ENCODE peak calls at places on chromosomes 2 and 18, in eight cellular contexts. Y is neural progenitor cell, I is NCI-H510A, Z is AG20443, B is OCI-LY7, G is mesenteric fat pad, P is mucosa of descending colon, V is EL. Q is an unnamed sample.

GRCh38 chr2:202184557-202184956 is 53.8 kb downstream of the SUMO1 start:
- DNase-seq in I (no peak), P (no peak), Z (no peak), Y (no peak), B (no peak), V (no peak), G (no peak), Q (no peak)

GRCh38 chr2:17398770-17399169 is 119.5 kb downstream of the RAD51AP2 start:
- DNase-seq in P (no peak), V (no peak), G (no peak), I (no peak), B (no peak), Y (no peak), Z (no peak), Q (no peak)

GRCh38 chr2:231671617-231672350 is 36.5 kb upstream of the PTMA start:
- DNase-seq in I (peak), Z (no peak), P (peak), G (no peak), B (peak), V (no peak), Y (peak), Q (no peak)

GRCh38 chr2:8455236-8456148 is 226.4 kb upstream of the ID2 start:
- DNase-seq in Z (no peak), V (no peak), G (no peak), I (no peak), P (no peak), Y (no peak), B (no peak), Q (no peak)

GRCh38 chr18:6015364-6015763 is 120.0 kb upstream of the TMEM200C start:
- DNase-seq in G (no peak), Y (no peak), B (no peak), I (no peak), P (no peak), V (no peak), Z (no peak), Q (no peak)

GRCh38 chr2:73257425-73258125 is 23.5 kb downstream of the CCT7 start:
- DNase-seq in Z (no peak), P (peak), Y (no peak), G (peak), B (no peak), I (no peak), V (no peak), Q (no peak)

GRCh38 chr18:49174478-49174877 is 223.7 kb upstream of the SMAD7 start:
- DNase-seq in G (no peak), Z (peak), I (no peak), B (no peak), V (peak), Y (no peak), P (no peak), Q (peak)

GRCh38 chr2:222423632-222424280 is 587 bp upstream of the SGPP2 start:
- DNase-seq in V (no peak), Z (no peak), B (no peak), P (no peak), I (no peak), G (no peak), Y (no peak), Q (no peak)

GRCh38 chr2:122831644-122832043 is 1076.2 kb downstream of the TSN start:
- DNase-seq in P (no peak), I (no peak), Y (no peak), V (no peak), B (no peak), G (no peak), Z (no peak), Q (no peak)

GRCh38 chr18:26225022-26225693 is 1.1 kb upstream of the TAF4B start:
- DNase-seq in B (no peak), I (no peak), P (no peak), Z (no peak), G (no peak), V (no peak), Y (peak), Q (no peak)

GRCh38 chr2:28662468-28663095 is 89.0 kb upstream of the PPP1CB start:
- DNase-seq in I (no peak), Z (peak), P (peak), V (peak), G (no peak), Y (no peak), B (no peak), Q (no peak)

GRCh38 chr2:113156278-113157107 is 17.3 kb upstream of the PSD4 start:
- DNase-seq in P (no peak), B (no peak), V (no peak), Z (no peak), I (no peak), Y (no peak), G (no peak), Q (no peak)

GRCh38 chr2:181357979-181358378 is 99.2 kb upstream of the ITGA4 start:
- DNase-seq in P (no peak), V (no peak), Z (no peak), G (no peak), B (no peak), Y (no peak), I (no peak), Q (no peak)

GRCh38 chr2:53584986-53585385 is 182.6 kb upstream of the CHAC2 start:
- DNase-seq in P (no peak), V (peak), Y (no peak), B (no peak), Z (no peak), I (no peak), G (no peak), Q (no peak)

GRCh38 chr18:51767293-51767692 is 569.8 kb upstream of the MEX3C start:
- DNase-seq in P (no peak), B (peak), I (no peak), G (no peak), V (no peak), Y (no peak), Z (no peak), Q (no peak)

GRCh38 chr18:23311346-23312103 is 141.6 kb upstream of the RIOK3 start:
- DNase-seq in P (no peak), V (peak), I (no peak), Z (peak), G (no peak), B (no peak), Y (no peak), Q (peak)

GRCh38 chr18:54822872-54823845 is 5.1 kb upstream of the RAB27B start:
- DNase-seq in Y (no peak), P (no peak), Z (peak), B (no peak), I (no peak), V (peak), G (no peak), Q (peak)

GRCh38 chr2:39665811-39666488 is at the start of gene TMEM178A:
- DNase-seq in B (no peak), G (no peak), P (peak), V (peak), I (no peak), Y (peak), Z (peak), Q (no peak)

GRCh38 chr2:147588191-147588590 is 256.6 kb upstream of the ACVR2A start:
- DNase-seq in Y (no peak), P (no peak), B (no peak), V (peak), I (no peak), Z (peak), G (no peak), Q (peak)

Q was measured in GM04503.